ENCODE peak calls at places on chromosomes 5 and 9, in seven cellular contexts. One of them, this sample, is unnamed. For H3K4me1, the result is how much of the 10 kb centered on the place peaks cover.

GRCh38 chr5:83715316-83716060 is 5.2 kb downstream of the HAPLN1 start:
- DNase-seq in cardiac muscle cell: no peak
- DNase-seq in CD4-positive, alpha-beta memory T cell: no peak
- DNase-seq in gastrocnemius medialis: no peak
- DNase-seq in aorta: no peak
- DNase-seq in SJSA1: no peak
- DNase-seq in neuronal stem cell: no peak
- DNase-seq in this sample: no peak

GRCh38 chr9:101457003-101457402 is 21.4 kb upstream of the ALDOB start:
- DNase-seq in neuronal stem cell: no peak
- DNase-seq in SJSA1: no peak
- DNase-seq in aorta: no peak
- DNase-seq in CD4-positive, alpha-beta memory T cell: no peak
- DNase-seq in gastrocnemius medialis: no peak
- DNase-seq in cardiac muscle cell: peak
- DNase-seq in this sample: no peak

GRCh38 chr9:98306384-98307145 is 51.1 kb upstream of the TBC1D2 start:
- DNase-seq in SJSA1: no peak
- DNase-seq in gastrocnemius medialis: no peak
- DNase-seq in CD4-positive, alpha-beta memory T cell: no peak
- DNase-seq in neuronal stem cell: no peak
- DNase-seq in cardiac muscle cell: no peak
- DNase-seq in aorta: no peak
- DNase-seq in this sample: peak

GRCh38 chr9:132733133-132733815 is 63.0 kb downstream of the GTF3C4 start:
- DNase-seq in CD4-positive, alpha-beta memory T cell: no peak
- DNase-seq in aorta: no peak
- DNase-seq in neuronal stem cell: no peak
- DNase-seq in cardiac muscle cell: no peak
- DNase-seq in SJSA1: no peak
- DNase-seq in gastrocnemius medialis: no peak
- DNase-seq in this sample: no peak

GRCh38 chr5:175692235-175692995 is 34.5 kb downstream of the HRH2 start:
- DNase-seq in aorta: peak
- DNase-seq in cardiac muscle cell: no peak
- DNase-seq in gastrocnemius medialis: no peak
- DNase-seq in SJSA1: no peak
- DNase-seq in CD4-positive, alpha-beta memory T cell: no peak
- DNase-seq in neuronal stem cell: no peak
- DNase-seq in this sample: no peak

GRCh38 chr5:38360323-38361061 is 102.1 kb downstream of the EGFLAM start:
- DNase-seq in gastrocnemius medialis: no peak
- DNase-seq in neuronal stem cell: no peak
- DNase-seq in aorta: no peak
- DNase-seq in SJSA1: no peak
- DNase-seq in CD4-positive, alpha-beta memory T cell: no peak
- DNase-seq in cardiac muscle cell: no peak
- DNase-seq in this sample: no peak

GRCh38 chr5:28766565-28767158 is 1728.3 kb upstream of the CDH9 start:
- DNase-seq in CD4-positive, alpha-beta memory T cell: no peak
- DNase-seq in SJSA1: no peak
- DNase-seq in gastrocnemius medialis: no peak
- DNase-seq in neuronal stem cell: peak
- DNase-seq in cardiac muscle cell: peak
- DNase-seq in aorta: no peak
- DNase-seq in this sample: peak

GRCh38 chr5:850511-851006 is at the start of gene ZDHHC11:
- DNase-seq in neuronal stem cell: no peak
- DNase-seq in CD4-positive, alpha-beta memory T cell: no peak
- DNase-seq in cardiac muscle cell: no peak
- DNase-seq in SJSA1: no peak
- DNase-seq in gastrocnemius medialis: peak
- DNase-seq in aorta: peak
- DNase-seq in this sample: no peak

GRCh38 chr5:150066901-150067396 is 19.4 kb downstream of the CSF1R start:
- DNase-seq in cardiac muscle cell: no peak
- DNase-seq in gastrocnemius medialis: peak
- DNase-seq in aorta: no peak
- DNase-seq in CD4-positive, alpha-beta memory T cell: no peak
- DNase-seq in SJSA1: peak
- DNase-seq in neuronal stem cell: no peak
- DNase-seq in this sample: no peak

GRCh38 chr9:38620483-38621433 is at the start of gene ANKRD18A:
- DNase-seq in SJSA1: peak
- DNase-seq in CD4-positive, alpha-beta memory T cell: peak
- DNase-seq in neuronal stem cell: peak
- DNase-seq in gastrocnemius medialis: no peak
- DNase-seq in cardiac muscle cell: peak
- DNase-seq in aorta: peak
- DNase-seq in this sample: peak

GRCh38 chr9:94779693-94780290 is 53.3 kb downstream of the AOPEP start:
- DNase-seq in cardiac muscle cell: no peak
- DNase-seq in aorta: no peak
- DNase-seq in CD4-positive, alpha-beta memory T cell: no peak
- DNase-seq in gastrocnemius medialis: no peak
- DNase-seq in neuronal stem cell: no peak
- DNase-seq in SJSA1: no peak
- DNase-seq in this sample: no peak

GRCh38 chr5:127936439-127936972 is 147.1 kb upstream of the SLC12A2 start:
- DNase-seq in SJSA1: no peak
- DNase-seq in cardiac muscle cell: no peak
- DNase-seq in CD4-positive, alpha-beta memory T cell: no peak
- DNase-seq in gastrocnemius medialis: no peak
- DNase-seq in aorta: no peak
- DNase-seq in neuronal stem cell: no peak
- DNase-seq in this sample: peak

GRCh38 chr5:121174351-121174750 is 677.3 kb upstream of the FTMT start:
- DNase-seq in gastrocnemius medialis: no peak
- DNase-seq in neuronal stem cell: no peak
- DNase-seq in SJSA1: no peak
- DNase-seq in CD4-positive, alpha-beta memory T cell: no peak
- DNase-seq in aorta: no peak
- DNase-seq in cardiac muscle cell: no peak
- DNase-seq in this sample: no peak

GRCh38 chr5:170132642-170133448 is 27.1 kb downstream of the FOXI1 start:
- DNase-seq in cardiac muscle cell: no peak
- DNase-seq in CD4-positive, alpha-beta memory T cell: no peak
- DNase-seq in gastrocnemius medialis: no peak
- DNase-seq in SJSA1: peak
- DNase-seq in aorta: no peak
- DNase-seq in neuronal stem cell: peak
- DNase-seq in this sample: peak

GRCh38 chr9:130172161-130172857 is at the start of gene NCS1:
- DNase-seq in cardiac muscle cell: peak
- DNase-seq in aorta: peak
- DNase-seq in neuronal stem cell: peak
- DNase-seq in gastrocnemius medialis: peak
- DNase-seq in CD4-positive, alpha-beta memory T cell: no peak
- DNase-seq in SJSA1: no peak
- DNase-seq in this sample: no peak

GRCh38 chr5:105885266-105885665 is 1785.5 kb downstream of the EFNA5 start:
- DNase-seq in neuronal stem cell: no peak
- DNase-seq in cardiac muscle cell: no peak
- DNase-seq in aorta: no peak
- DNase-seq in CD4-positive, alpha-beta memory T cell: no peak
- DNase-seq in gastrocnemius medialis: no peak
- DNase-seq in SJSA1: no peak
- DNase-seq in this sample: no peak

GRCh38 chr9:10052181-10052580 is 560.6 kb downstream of the PTPRD start:
- DNase-seq in aorta: no peak
- DNase-seq in gastrocnemius medialis: no peak
- DNase-seq in SJSA1: no peak
- DNase-seq in cardiac muscle cell: no peak
- DNase-seq in CD4-positive, alpha-beta memory T cell: no peak
- DNase-seq in neuronal stem cell: no peak
- DNase-seq in this sample: no peak

GRCh38 chr9:14018061-14018460 is 295.9 kb downstream of the NFIB start:
- DNase-seq in SJSA1: no peak
- DNase-seq in CD4-positive, alpha-beta memory T cell: no peak
- DNase-seq in aorta: no peak
- DNase-seq in cardiac muscle cell: no peak
- DNase-seq in neuronal stem cell: no peak
- DNase-seq in gastrocnemius medialis: peak
- DNase-seq in this sample: no peak

DNA sequence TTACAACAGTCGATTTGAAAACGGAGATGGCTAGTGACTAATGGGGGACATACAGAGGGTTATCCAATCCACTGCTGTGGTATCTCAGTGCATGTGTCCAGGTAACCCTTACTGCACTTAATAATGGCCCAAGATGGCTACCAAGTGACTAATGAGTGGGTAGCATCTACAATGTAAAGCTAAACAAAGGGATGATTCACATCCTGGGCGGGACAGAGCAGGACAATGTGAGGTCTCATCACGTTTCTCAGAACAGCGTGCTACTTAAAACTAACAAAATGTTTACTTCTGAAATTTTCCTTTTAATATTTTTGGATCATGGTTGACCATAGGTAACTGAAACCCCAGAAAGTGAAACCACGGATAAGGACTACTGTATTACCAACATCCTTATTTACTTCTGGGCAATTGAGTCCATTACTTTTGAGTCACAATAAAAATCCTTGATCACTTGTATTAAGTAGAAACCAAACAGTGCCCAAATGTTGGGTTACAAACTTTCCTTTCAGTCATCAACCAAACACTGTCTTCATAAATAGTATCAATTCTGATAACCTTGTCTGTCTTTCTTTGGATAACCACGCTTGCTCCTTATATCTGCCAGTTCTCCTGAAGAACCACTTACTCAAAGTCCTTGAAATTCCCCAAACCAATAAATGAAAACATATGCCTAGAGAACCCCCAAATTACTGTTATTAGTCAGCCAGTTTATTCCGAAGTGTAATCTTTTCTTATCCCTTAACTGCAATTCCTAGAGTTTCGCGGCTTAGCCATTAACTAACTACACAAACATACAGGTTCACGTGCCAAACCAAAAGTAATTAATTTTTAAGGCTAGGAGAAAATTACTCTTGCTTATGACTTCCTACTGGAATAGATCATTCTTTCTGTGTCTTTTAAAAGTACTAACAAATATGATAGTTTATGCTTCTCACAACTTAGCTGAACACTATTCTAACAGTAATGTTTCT is 59.7 kb downstream of the ELL2 start:
- DNase-seq in SJSA1: peak
- DNase-seq in aorta: no peak
- DNase-seq in neuronal stem cell: no peak
- DNase-seq in cardiac muscle cell: no peak
- DNase-seq in CD4-positive, alpha-beta memory T cell: no peak
- DNase-seq in gastrocnemius medialis: no peak
- DNase-seq in this sample: no peak
- H3K4me1 ChIP-seq in SJSA1: under half
- H3K4me1 ChIP-seq in aorta: under half
- H3K4me1 ChIP-seq in neuronal stem cell: under half
- H3K4me1 ChIP-seq in cardiac muscle cell: under half
- H3K4me1 ChIP-seq in CD4-positive, alpha-beta memory T cell: under half
- H3K4me1 ChIP-seq in gastrocnemius medialis: under half
- H3K4me1 ChIP-seq in this sample: under half

DNA sequence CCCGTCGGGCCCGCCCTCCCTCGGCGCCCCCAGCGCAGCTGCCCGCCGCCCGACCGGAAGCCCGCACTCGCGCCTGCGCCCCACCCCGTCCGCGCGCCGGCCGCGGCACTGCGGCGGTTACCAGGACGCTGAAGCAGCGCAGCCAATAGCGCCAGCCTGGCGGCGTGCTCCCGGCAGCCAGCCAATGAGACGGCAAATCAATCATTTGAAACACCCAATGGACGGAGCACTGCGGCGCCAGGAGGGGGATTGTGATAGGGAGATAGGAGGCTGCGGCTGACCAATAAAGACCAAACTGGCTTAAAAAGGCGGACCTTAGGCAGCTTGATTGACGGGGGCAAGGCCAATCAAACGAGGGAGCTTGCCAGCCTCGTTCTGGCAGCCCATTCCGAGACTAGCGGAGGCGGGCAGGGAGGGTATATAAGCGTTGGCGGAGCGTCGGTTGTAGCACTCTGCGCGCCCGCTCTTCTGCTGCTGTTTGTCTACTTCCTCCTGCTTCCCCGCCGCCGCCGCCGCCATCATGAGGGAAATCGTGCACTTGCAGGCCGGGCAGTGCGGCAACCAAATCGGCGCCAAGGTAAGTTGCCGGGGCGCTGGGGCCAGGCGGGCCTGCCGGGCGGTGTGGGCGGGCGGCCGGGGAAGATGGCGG is at the start of gene TUBB4B:
- DNase-seq in SJSA1: peak
- DNase-seq in aorta: peak
- DNase-seq in cardiac muscle cell: peak
- DNase-seq in neuronal stem cell: peak
- DNase-seq in CD4-positive, alpha-beta memory T cell: peak
- DNase-seq in gastrocnemius medialis: peak
- DNase-seq in this sample: peak
- H3K4me1 ChIP-seq in SJSA1: under half
- H3K4me1 ChIP-seq in aorta: under half
- H3K4me1 ChIP-seq in cardiac muscle cell: under half
- H3K4me1 ChIP-seq in neuronal stem cell: under half
- H3K4me1 ChIP-seq in CD4-positive, alpha-beta memory T cell: under half
- H3K4me1 ChIP-seq in gastrocnemius medialis: half or more
- H3K4me1 ChIP-seq in this sample: under half

GRCh38 chr9:121720992-121721350 is 69.5 kb downstream of the DAB2IP start:
- DNase-seq in cardiac muscle cell: no peak
- DNase-seq in gastrocnemius medialis: no peak
- DNase-seq in aorta: no peak
- DNase-seq in neuronal stem cell: no peak
- DNase-seq in SJSA1: no peak
- DNase-seq in CD4-positive, alpha-beta memory T cell: no peak
- DNase-seq in this sample: no peak
- H3K4me1 ChIP-seq in cardiac muscle cell: under half
- H3K4me1 ChIP-seq in gastrocnemius medialis: half or more
- H3K4me1 ChIP-seq in aorta: under half
- H3K4me1 ChIP-seq in neuronal stem cell: under half
- H3K4me1 ChIP-seq in SJSA1: under half
- H3K4me1 ChIP-seq in CD4-positive, alpha-beta memory T cell: under half
- H3K4me1 ChIP-seq in this sample: under half

DNA sequence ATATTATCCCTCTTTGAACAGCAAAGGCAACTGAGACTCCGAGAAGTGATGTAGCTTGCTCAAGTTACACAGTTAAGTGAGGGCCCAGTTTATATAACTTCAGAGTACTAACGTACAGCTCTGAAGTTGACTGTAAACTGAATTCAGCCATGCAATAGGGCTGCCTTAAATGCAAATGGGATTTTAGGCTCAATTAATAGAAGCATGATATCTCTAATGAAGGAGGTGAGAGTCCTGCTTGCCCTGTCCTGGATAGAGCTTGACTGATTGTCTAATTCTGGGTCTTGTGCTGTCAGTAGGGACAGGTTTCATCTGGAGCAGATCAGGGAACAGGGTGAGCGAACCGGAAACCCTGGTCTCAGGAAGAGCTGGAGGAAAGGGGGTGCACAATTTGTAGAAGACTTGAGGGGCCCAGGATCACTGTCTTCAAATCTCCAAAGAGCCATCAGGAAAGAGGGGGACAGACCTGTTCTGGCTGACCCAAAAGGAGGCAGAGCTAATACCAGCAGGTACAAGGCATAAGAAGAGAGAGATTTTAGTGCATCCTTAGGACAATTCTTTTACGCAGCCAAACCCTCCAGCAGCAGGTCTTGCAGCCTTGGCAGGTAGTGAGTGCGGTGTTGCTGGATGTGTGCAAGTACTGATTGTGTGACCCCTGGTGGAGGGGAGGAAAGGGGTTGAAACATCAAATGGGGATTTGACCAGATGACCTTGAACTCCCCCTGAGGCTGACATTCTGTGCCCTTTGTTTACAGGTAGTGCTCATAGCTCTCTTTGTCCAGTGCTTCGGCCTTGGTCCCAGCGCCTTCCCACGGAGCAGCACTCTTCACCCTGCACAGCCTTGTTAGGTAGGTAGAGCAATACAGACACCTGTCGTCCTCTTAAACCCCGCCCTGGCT is 13.0 kb downstream of the GSN start:
- DNase-seq in SJSA1: no peak
- DNase-seq in CD4-positive, alpha-beta memory T cell: no peak
- DNase-seq in neuronal stem cell: no peak
- DNase-seq in cardiac muscle cell: no peak
- DNase-seq in aorta: no peak
- DNase-seq in gastrocnemius medialis: no peak
- DNase-seq in this sample: no peak
- H3K4me1 ChIP-seq in SJSA1: half or more
- H3K4me1 ChIP-seq in CD4-positive, alpha-beta memory T cell: under half
- H3K4me1 ChIP-seq in neuronal stem cell: under half
- H3K4me1 ChIP-seq in cardiac muscle cell: under half
- H3K4me1 ChIP-seq in aorta: under half
- H3K4me1 ChIP-seq in gastrocnemius medialis: half or more
- H3K4me1 ChIP-seq in this sample: half or more